ENCODE peak calls at places on chromosomes 16 and 17, in six cellular contexts. One of them, this sample, is unnamed.

GRCh38 chr17:7889166-7889584 is 586 bp downstream of the CHD3 start:
- DNase-seq in A549: peak; percentile 92
- DNase-seq in K562: peak; percentile 10
- DNase-seq in tibial nerve: peak; percentile 96
- DNase-seq in IMR-90: peak; percentile 86
- DNase-seq in heart left ventricle: peak; percentile 99
- DNase-seq in this sample: peak; percentile 96

GRCh38 chr17:63984206-63984605 is 11.5 kb upstream of the SCN4A start:
- DNase-seq in IMR-90: peak; percentile 38
- DNase-seq in K562: no peak
- DNase-seq in A549: no peak
- DNase-seq in heart left ventricle: no peak
- DNase-seq in tibial nerve: no peak
- DNase-seq in this sample: no peak

GRCh38 chr17:58332720-58333395 is 4.3 kb upstream of the TSPOAP1 start:
- DNase-seq in IMR-90: no peak
- DNase-seq in A549: no peak
- DNase-seq in K562: no peak
- DNase-seq in heart left ventricle: no peak
- DNase-seq in tibial nerve: no peak
- DNase-seq in this sample: no peak

GRCh38 chr16:75309899-75310430 is 58.5 kb upstream of the BCAR1 start:
- DNase-seq in heart left ventricle: no peak
- DNase-seq in IMR-90: no peak
- DNase-seq in A549: peak; percentile 22
- DNase-seq in K562: no peak
- DNase-seq in tibial nerve: no peak
- DNase-seq in this sample: no peak

GRCh38 chr17:77466596-77467223 is 325.9 kb downstream of the SEC14L1 start:
- DNase-seq in tibial nerve: no peak
- DNase-seq in IMR-90: no peak
- DNase-seq in heart left ventricle: peak; percentile 28
- DNase-seq in K562: no peak
- DNase-seq in A549: no peak
- DNase-seq in this sample: no peak

GRCh38 chr17:48608921-48609505 is 1.8 kb downstream of the HOXB7 start:
- DNase-seq in tibial nerve: no peak
- DNase-seq in K562: peak; percentile 66
- DNase-seq in IMR-90: no peak
- DNase-seq in heart left ventricle: no peak
- DNase-seq in A549: no peak
- DNase-seq in this sample: no peak

GRCh38 chr17:69997332-69997731 is 77.7 kb upstream of the KCNJ16 start:
- DNase-seq in K562: no peak
- DNase-seq in A549: peak; percentile 65
- DNase-seq in heart left ventricle: no peak
- DNase-seq in tibial nerve: no peak
- DNase-seq in IMR-90: peak; percentile 73
- DNase-seq in this sample: peak; percentile 16

GRCh38 chr17:4028436-4028835 is 64.2 kb upstream of the ATP2A3 start:
- DNase-seq in IMR-90: no peak
- DNase-seq in heart left ventricle: no peak
- DNase-seq in K562: no peak
- DNase-seq in tibial nerve: no peak
- DNase-seq in A549: no peak
- DNase-seq in this sample: no peak

GRCh38 chr17:28384281-28385036 is 13.0 kb downstream of the SARM1 start:
- DNase-seq in heart left ventricle: peak; percentile 63
- DNase-seq in A549: no peak
- DNase-seq in tibial nerve: no peak
- DNase-seq in K562: peak; percentile 35
- DNase-seq in IMR-90: no peak
- DNase-seq in this sample: no peak

GRCh38 chr16:50584033-50584722 is 36.0 kb downstream of the NKD1 start:
- DNase-seq in tibial nerve: no peak
- DNase-seq in IMR-90: no peak
- DNase-seq in A549: no peak
- DNase-seq in K562: peak; percentile 3
- DNase-seq in heart left ventricle: no peak
- DNase-seq in this sample: no peak

GRCh38 chr17:42055496-42055895 is 5.1 kb upstream of the C17orf113 start:
- DNase-seq in tibial nerve: no peak
- DNase-seq in K562: peak; percentile 20
- DNase-seq in A549: no peak
- DNase-seq in heart left ventricle: no peak
- DNase-seq in IMR-90: peak; percentile 12
- DNase-seq in this sample: peak; percentile 54

GRCh38 chr17:18981642-18982424 is 22.7 kb downstream of the FAM83G start:
- DNase-seq in A549: peak; percentile 76
- DNase-seq in tibial nerve: no peak
- DNase-seq in IMR-90: peak; percentile 82
- DNase-seq in K562: peak; percentile 75
- DNase-seq in heart left ventricle: no peak
- DNase-seq in this sample: peak; percentile 84

GRCh38 chr16:53100889-53101288 is 46.1 kb downstream of the CHD9 start:
- DNase-seq in IMR-90: no peak
- DNase-seq in heart left ventricle: no peak
- DNase-seq in tibial nerve: no peak
- DNase-seq in K562: no peak
- DNase-seq in A549: no peak
- DNase-seq in this sample: no peak

GRCh38 chr17:82031303-82031884 is at the start of gene RAC3:
- DNase-seq in IMR-90: peak; percentile 11
- DNase-seq in K562: peak; percentile 71
- DNase-seq in A549: no peak
- DNase-seq in tibial nerve: no peak
- DNase-seq in heart left ventricle: no peak
- DNase-seq in this sample: peak; percentile 65

GRCh38 chr16:50303605-50304466 is 37.5 kb downstream of the ADCY7 start:
- DNase-seq in heart left ventricle: no peak
- DNase-seq in A549: no peak
- DNase-seq in K562: no peak
- DNase-seq in IMR-90: peak; percentile 70
- DNase-seq in tibial nerve: no peak
- DNase-seq in this sample: peak; percentile 62

GRCh38 chr16:48558269-48558915 is 51.6 kb downstream of the N4BP1 start:
- DNase-seq in IMR-90: peak; percentile 67
- DNase-seq in A549: no peak
- DNase-seq in K562: no peak
- DNase-seq in tibial nerve: no peak
- DNase-seq in heart left ventricle: no peak
- DNase-seq in this sample: no peak

GRCh38 chr16:58198022-58198683 is at the start of gene CSNK2A2:
- DNase-seq in A549: peak; percentile 72
- DNase-seq in IMR-90: peak; percentile 56
- DNase-seq in tibial nerve: no peak
- DNase-seq in K562: peak; percentile 86
- DNase-seq in heart left ventricle: peak; percentile 83
- DNase-seq in this sample: peak; percentile 88

GRCh38 chr17:75763613-75764416 is 1.2 kb downstream of the GALK1 start:
- DNase-seq in K562: no peak
- DNase-seq in IMR-90: no peak
- DNase-seq in heart left ventricle: no peak
- DNase-seq in A549: no peak
- DNase-seq in tibial nerve: no peak
- DNase-seq in this sample: no peak

GRCh38 chr16:87778476-87778829 is 12.7 kb upstream of the KLHDC4 start:
- DNase-seq in K562: no peak
- DNase-seq in A549: no peak
- DNase-seq in IMR-90: no peak
- DNase-seq in heart left ventricle: no peak
- DNase-seq in tibial nerve: no peak
- DNase-seq in this sample: no peak

GRCh38 chr17:352421-353212 is at the start of gene RPH3AL:
- DNase-seq in heart left ventricle: peak; percentile 79
- DNase-seq in K562: no peak
- DNase-seq in A549: peak; percentile 99
- DNase-seq in IMR-90: no peak
- DNase-seq in tibial nerve: no peak
- DNase-seq in this sample: no peak

GRCh38 chr17:58417300-58418092 is at the start of gene RNF43:
- DNase-seq in IMR-90: peak; percentile 71
- DNase-seq in tibial nerve: peak; percentile 57
- DNase-seq in K562: peak; percentile 96
- DNase-seq in A549: peak; percentile 96
- DNase-seq in heart left ventricle: peak; percentile 93
- DNase-seq in this sample: peak; percentile 76

GRCh38 chr17:10149573-10150399 is 48.6 kb downstream of the GAS7 start:
- DNase-seq in tibial nerve: no peak
- DNase-seq in heart left ventricle: no peak
- DNase-seq in IMR-90: peak; percentile 86
- DNase-seq in K562: peak; percentile 18
- DNase-seq in A549: peak; percentile 35
- DNase-seq in this sample: no peak

GRCh38 chr17:36936455-36936934 is 780 bp upstream of the LHX1 start:
- DNase-seq in K562: peak; percentile 14
- DNase-seq in heart left ventricle: no peak
- DNase-seq in A549: no peak
- DNase-seq in tibial nerve: no peak
- DNase-seq in IMR-90: no peak
- DNase-seq in this sample: peak; percentile 75

GRCh38 chr17:8835106-8835505 is 32.4 kb downstream of the PIK3R6 start:
- DNase-seq in heart left ventricle: no peak
- DNase-seq in tibial nerve: no peak
- DNase-seq in IMR-90: no peak
- DNase-seq in K562: no peak
- DNase-seq in A549: no peak
- DNase-seq in this sample: no peak

GRCh38 chr16:1530883-1531637 is 2.4 kb upstream of the TMEM204 start:
- DNase-seq in IMR-90: peak; percentile 43
- DNase-seq in heart left ventricle: peak; percentile 84
- DNase-seq in A549: no peak
- DNase-seq in tibial nerve: peak; percentile 52
- DNase-seq in K562: no peak
- DNase-seq in this sample: no peak
- TF ChIP-seq POLR2A in IMR-90: no peak
- TF ChIP-seq POLR2A in heart left ventricle: no peak
- TF ChIP-seq POLR2A in A549: no peak
- TF ChIP-seq POLR2A in tibial nerve: no peak
- TF ChIP-seq POLR2A in K562: no peak
- TF ChIP-seq POLR2A in this sample: no peak

DNA sequence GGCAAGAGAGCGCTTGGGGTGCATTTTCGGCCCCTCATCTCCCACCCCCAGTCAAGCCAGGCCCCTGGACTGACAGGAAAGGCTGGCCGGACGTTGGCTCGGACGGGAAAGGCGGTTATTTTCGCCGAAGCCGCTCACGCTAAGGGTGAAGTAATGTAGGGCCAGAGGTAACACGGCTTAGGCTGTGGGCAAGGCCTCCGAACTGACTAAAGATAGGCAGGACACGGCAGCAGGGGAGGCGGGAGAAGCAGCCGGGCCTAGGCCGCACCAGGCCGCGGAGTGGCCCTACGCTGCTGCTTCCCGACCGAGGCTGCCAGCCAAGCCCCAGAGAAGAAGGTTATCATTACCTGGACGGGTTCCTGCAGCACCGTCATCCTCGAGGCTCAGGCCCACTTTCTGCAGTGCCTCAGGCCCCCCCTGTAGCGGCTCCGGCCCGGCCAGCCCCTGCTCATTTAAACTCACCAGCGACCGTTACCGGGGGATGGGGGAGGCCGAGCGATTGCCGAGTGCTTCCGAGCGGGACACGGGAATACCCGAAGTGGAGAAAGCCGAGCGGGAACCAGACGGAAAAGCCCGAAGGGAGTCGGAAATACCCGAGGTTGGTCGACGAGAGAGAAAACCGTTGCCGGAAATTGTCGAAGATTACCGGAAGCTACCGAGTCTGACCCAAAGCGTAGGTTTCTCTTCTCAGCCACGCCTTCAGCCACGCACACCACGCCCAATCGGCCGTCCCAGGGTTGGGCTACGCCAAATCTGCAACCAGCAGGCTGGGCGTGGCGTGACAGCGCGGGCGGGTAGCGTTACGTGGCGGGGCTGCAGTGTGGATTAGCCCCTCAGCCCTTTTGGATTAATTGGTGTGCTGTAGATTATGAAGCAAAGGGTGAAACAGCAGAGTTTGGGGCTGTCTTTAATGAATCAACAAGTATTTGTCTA is at the start of gene CDC27:
- DNase-seq in K562: peak; percentile 99
- DNase-seq in A549: peak; percentile 98
- DNase-seq in tibial nerve: peak; percentile 100
- DNase-seq in IMR-90: peak; percentile 97
- DNase-seq in heart left ventricle: peak; percentile 99
- DNase-seq in this sample: peak; percentile 96
- TF ChIP-seq POLR2A in K562: peak; percentile 85
- TF ChIP-seq POLR2A in A549: peak; percentile 84
- TF ChIP-seq POLR2A in tibial nerve: peak; percentile 63
- TF ChIP-seq POLR2A in IMR-90: peak; percentile 57
- TF ChIP-seq POLR2A in heart left ventricle: no peak
- TF ChIP-seq POLR2A in this sample: peak; percentile 80

DNA sequence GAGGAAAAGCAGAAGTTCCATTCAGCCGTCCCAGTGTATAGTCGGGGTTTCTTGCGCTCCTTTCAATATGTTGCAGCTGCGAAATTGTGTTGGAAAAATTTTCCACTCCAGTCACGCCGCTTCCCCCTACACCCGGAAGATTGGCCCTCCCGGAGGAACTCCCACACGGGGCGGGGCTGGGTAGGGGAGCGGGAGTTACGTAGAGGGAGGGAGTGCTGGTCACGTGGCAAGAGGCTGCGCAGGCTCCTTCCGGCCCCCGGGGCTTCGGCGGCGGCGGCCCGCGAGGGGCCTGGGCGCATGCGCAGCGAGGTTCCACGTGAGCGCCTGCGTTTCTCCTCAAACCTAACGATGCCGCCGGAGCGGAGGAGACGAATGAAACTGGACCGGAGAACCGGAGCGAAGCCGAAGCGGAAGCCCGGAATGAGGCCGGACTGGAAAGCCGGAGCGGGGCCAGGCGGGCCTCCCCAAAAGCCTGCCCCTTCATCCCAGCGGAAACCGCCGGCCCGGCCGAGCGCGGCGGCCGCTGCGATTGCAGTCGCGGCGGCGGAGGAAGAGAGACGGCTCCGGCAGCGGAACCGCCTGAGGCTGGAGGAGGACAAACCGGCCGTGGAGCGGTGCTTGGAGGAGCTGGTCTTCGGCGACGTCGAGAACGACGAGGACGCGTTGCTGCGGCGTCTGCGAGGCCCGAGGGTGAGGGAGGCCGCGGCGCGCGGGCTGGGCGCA is at the start of gene UTP18:
- DNase-seq in IMR-90: peak; percentile 97
- DNase-seq in K562: peak; percentile 97
- DNase-seq in A549: peak; percentile 99
- DNase-seq in tibial nerve: peak; percentile 87
- DNase-seq in heart left ventricle: peak; percentile 98
- DNase-seq in this sample: peak; percentile 94
- TF ChIP-seq POLR2A in IMR-90: peak; percentile 75
- TF ChIP-seq POLR2A in K562: peak; percentile 82
- TF ChIP-seq POLR2A in A549: peak; percentile 57
- TF ChIP-seq POLR2A in tibial nerve: no peak
- TF ChIP-seq POLR2A in heart left ventricle: no peak
- TF ChIP-seq POLR2A in this sample: peak; percentile 70

DNA sequence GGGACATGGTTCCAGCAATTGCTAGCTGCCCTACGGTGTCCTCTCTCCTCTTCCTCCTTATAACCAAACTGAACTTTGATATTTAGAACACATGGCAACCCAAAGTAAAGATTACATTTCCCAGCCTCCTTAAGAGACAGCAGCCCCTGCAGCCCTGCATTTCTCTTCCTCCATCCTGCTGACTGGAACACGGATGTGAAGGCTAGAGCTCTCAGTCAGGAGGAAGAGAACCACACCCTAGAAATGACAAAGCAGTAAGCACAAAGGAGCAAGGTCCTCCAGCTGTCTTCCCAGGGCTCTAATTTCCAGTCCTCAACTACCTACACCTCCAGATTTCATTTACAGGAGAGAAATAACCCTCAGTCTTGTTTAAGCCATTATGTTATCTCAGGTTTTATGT is 10.9 kb downstream of the DYNC1LI2 start:
- DNase-seq in tibial nerve: no peak
- DNase-seq in A549: peak; percentile 62
- DNase-seq in IMR-90: no peak
- DNase-seq in heart left ventricle: no peak
- DNase-seq in K562: peak; percentile 67
- DNase-seq in this sample: no peak
- TF ChIP-seq POLR2A in tibial nerve: no peak
- TF ChIP-seq POLR2A in A549: no peak
- TF ChIP-seq POLR2A in IMR-90: no peak
- TF ChIP-seq POLR2A in heart left ventricle: no peak
- TF ChIP-seq POLR2A in K562: no peak
- TF ChIP-seq POLR2A in this sample: no peak